ENCODE peak calls at places on chromosome 20, in eight cellular contexts. V, F, O, A, X, I, E and P are unnamed samples.

GRCh38 chr20:17985388-17986018 is 16.7 kb downstream of the MGME1 start:
- DNase-seq in A (no peak), X (no peak), E (no peak), F (no peak), I (no peak), O (no peak), V (no peak), P (no peak)

GRCh38 chr20:45008521-45009049 is 42.3 kb downstream of the STK4 start:
- DNase-seq in O (no peak), E (no peak), X (peak; percentile 51), A (no peak), I (no peak), F (no peak), V (no peak), P (no peak)

GRCh38 chr20:33554914-33555420 is 65.1 kb downstream of the CBFA2T2 start:
- DNase-seq in A (no peak), O (no peak), I (peak; percentile 84), X (peak; percentile 99), F (no peak), V (no peak), E (no peak), P (no peak)

GRCh38 chr20:11807070-11807741 is 110.5 kb upstream of the BTBD3 start:
- DNase-seq in E (no peak), V (no peak), A (no peak), O (no peak), F (no peak), I (no peak), X (peak; percentile 93), P (no peak)

GRCh38 chr20:42949865-42950264 is 239.8 kb downstream of the PTPRT start:
- DNase-seq in A (no peak), F (no peak), X (no peak), V (no peak), I (no peak), O (no peak), E (no peak), P (no peak)

GRCh38 chr20:61442075-61442670 is 190.1 kb downstream of the CDH4 start:
- DNase-seq in I (no peak), V (no peak), E (no peak), A (no peak), O (no peak), X (peak; percentile 29), F (no peak), P (no peak)

GRCh38 chr20:59829415-59830106 is 103.9 kb downstream of the SYCP2 start:
- DNase-seq in I (no peak), E (peak; percentile 20), O (no peak), X (no peak), A (peak; percentile 15), V (no peak), F (no peak), P (peak; percentile 51)

GRCh38 chr20:61092199-61092598 is 159.9 kb upstream of the CDH4 start:
- DNase-seq in E (no peak), O (no peak), F (no peak), V (no peak), I (no peak), X (no peak), A (peak; percentile 6), P (no peak)

GRCh38 chr20:17659801-17660200 is 22.2 kb downstream of the RRBP1 start:
- DNase-seq in X (no peak), F (no peak), V (no peak), A (peak; percentile 56), E (no peak), O (no peak), I (peak; percentile 28), P (peak; percentile 30)

GRCh38 chr20:1474817-1475603 is 8.4 kb upstream of the NSFL1C start:
- DNase-seq in I (peak; percentile 53), V (no peak), F (no peak), O (no peak), X (no peak), E (no peak), A (no peak), P (no peak)

GRCh38 chr20:31484001-31484400 is 8.9 kb downstream of the REM1 start:
- DNase-seq in F (no peak), A (peak; percentile 82), O (no peak), V (peak; percentile 63), I (peak; percentile 96), E (peak; percentile 55), X (no peak), P (no peak)

GRCh38 chr20:46346770-46347169 is 38.5 kb upstream of the CDH22 start:
- DNase-seq in A (no peak), F (no peak), E (no peak), O (no peak), I (no peak), V (no peak), X (no peak), P (no peak)

GRCh38 chr20:38870733-38871559 is 55.3 kb upstream of the FAM83D start:
- DNase-seq in I (peak; percentile 42), F (no peak), V (no peak), A (no peak), O (no peak), E (no peak), X (peak; percentile 1), P (no peak)

GRCh38 chr20:63896136-63896890 is 1.4 kb downstream of the DNAJC5 start:
- DNase-seq in A (no peak), V (peak; percentile 77), I (peak; percentile 26), F (no peak), X (peak; percentile 46), O (no peak), E (no peak), P (no peak)

GRCh38 chr20:23156170-23156841 is 70.2 kb upstream of the CD93 start:
- DNase-seq in X (peak; percentile 82), I (no peak), A (no peak), E (peak; percentile 27), F (peak; percentile 96), O (no peak), V (peak; percentile 69), P (peak; percentile 77)

GRCh38 chr20:19098806-19099578 is 113.5 kb upstream of the SLC24A3 start:
- DNase-seq in O (no peak), V (no peak), X (no peak), A (no peak), E (no peak), I (no peak), F (no peak), P (no peak)

GRCh38 chr20:4602297-4602631 is 119.4 kb upstream of the PRND start:
- DNase-seq in V (no peak), A (no peak), E (no peak), X (peak; percentile 58), I (peak; percentile 18), O (no peak), F (peak; percentile 85), P (no peak)
- H3K27ac ChIP-seq in V (no peak overlapping the region), A (no peak overlapping the region), E (no peak overlapping the region), X (no peak overlapping the region), I (no peak overlapping the region), O (no peak overlapping the region), F (no peak overlapping the region), P (no peak overlapping the region)

DNA sequence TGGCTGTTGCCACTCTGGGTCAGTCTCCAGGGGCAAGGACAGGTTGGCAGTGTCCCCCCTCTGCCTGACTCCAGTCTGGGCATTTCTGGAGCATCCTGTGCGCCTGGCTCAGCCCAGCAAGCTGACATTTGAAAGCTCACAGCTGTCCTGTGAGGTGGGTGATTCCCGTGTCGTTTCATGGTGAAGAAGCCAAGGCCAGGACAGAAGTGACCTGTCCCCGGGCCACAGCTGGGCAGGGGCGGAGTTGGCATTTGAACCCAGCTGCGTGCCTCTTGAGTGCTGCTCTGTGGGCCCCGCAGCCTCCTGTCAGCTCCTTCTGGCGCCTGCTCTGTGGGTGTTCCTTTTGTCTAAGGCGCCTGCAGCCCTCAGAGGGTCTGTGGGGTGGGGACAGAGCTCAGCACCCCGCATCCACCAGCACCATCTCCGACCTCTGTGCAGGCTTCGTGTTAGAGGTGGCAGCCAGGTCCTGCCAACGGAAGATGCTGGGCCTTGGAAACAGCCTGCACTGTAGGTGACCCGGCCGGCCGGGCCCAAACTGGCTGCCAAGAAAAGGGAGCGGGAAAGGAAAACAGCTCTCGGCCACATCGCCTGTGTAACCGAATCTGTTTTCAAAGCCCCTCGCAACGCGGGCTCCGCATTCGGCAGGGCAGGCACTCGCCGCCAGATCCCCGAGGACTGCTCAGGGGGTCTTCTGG is 5.8 kb upstream of the GATA5 start:
- DNase-seq in V (no peak), A (no peak), X (no peak), F (no peak), O (no peak), E (no peak), I (peak; percentile 52), P (no peak)
- H3K27ac ChIP-seq in V (no peak overlapping the region), A (no peak overlapping the region), X (no peak overlapping the region), F (no peak overlapping the region), O (no peak overlapping the region), E (no peak overlapping the region), I (no peak overlapping the region), P (no peak overlapping the region)

GRCh38 chr20:48772183-48772976 is 55.4 kb downstream of the PREX1 start:
- DNase-seq in X (no peak), O (no peak), E (no peak), I (no peak), F (no peak), V (peak; percentile 70), A (no peak), P (peak; percentile 78)

GRCh38 chr20:48767269-48767960 is 60.4 kb downstream of the PREX1 start:
- DNase-seq in X (no peak), I (no peak), F (no peak), V (no peak), O (no peak), A (peak; percentile 24), E (no peak), P (no peak)

GRCh38 chr20:48771542-48771941 is 56.3 kb downstream of the PREX1 start:
- DNase-seq in F (no peak), I (no peak), X (no peak), A (no peak), O (no peak), E (no peak), V (no peak), P (no peak)

GRCh38 chr20:48770700-48771099 is 57.1 kb downstream of the PREX1 start:
- DNase-seq in I (no peak), V (no peak), E (no peak), O (no peak), X (no peak), F (no peak), A (no peak), P (no peak)

GRCh38 chr20:48769111-48769879 is 58.5 kb downstream of the PREX1 start:
- DNase-seq in I (peak; percentile 41), O (no peak), X (no peak), A (no peak), F (no peak), V (no peak), E (no peak), P (no peak)
- H3K27ac ChIP-seq in I (no peak overlapping the region), O (no peak overlapping the region), X (no peak overlapping the region), A (no peak overlapping the region), F (no peak overlapping the region), V (no peak overlapping the region), E (no peak overlapping the region), P (no peak overlapping the region)

DNA sequence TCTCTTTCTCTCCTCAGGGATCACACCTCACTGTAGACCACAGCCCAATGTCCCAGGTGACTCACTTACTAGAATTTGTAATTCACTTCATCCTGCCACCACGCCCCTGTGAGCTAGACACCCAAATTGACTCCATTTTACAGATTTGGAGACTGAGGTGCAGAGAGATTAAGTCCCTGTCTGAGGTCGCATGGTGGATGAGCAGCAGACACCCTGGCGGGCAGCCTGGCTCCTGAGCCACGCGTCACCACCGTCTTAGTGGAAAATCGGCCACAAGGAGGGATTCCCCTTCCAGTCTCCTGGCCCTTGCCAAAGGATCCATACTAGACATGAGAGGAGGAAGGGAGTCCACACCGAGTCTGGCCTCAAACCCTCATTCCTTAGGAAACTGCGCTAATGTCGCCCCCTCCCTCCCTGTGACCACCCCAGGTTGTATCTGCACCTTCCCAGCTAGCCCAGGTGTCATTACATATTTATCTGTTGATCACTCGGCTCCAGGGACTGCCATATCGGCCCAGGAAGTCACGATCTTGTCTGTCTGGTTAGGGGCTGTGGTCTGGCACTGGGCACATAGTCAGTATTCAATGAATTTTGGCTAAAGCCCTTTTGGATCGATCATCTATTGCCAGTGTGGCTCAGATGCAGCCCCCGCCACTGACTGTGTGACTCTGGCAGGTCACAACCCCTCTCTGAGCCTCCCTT is 25.7 kb upstream of the PTGIS start:
- DNase-seq in V (no peak), A (no peak), O (no peak), F (no peak), E (no peak), I (no peak), X (no peak), P (no peak)
- H3K27ac ChIP-seq in V (no peak overlapping the region), A (peak overlapping the region; percentile 75), O (no peak overlapping the region), F (peak overlapping the region; percentile 68), E (no peak overlapping the region), I (no peak overlapping the region), X (peak overlapping the region; percentile 87), P (peak overlapping the region; percentile 62)